ENCODE peak calls at places on chromosomes 4 and X, in four cellular contexts. R is cortex of kidney, X is NCI-H1092 treated with DMSO at 0.1 percent for 48 hours, S is GM04504. Z is an unnamed sample.

GRCh38 chrX:120308959-120309872 is 2.0 kb downstream of the TMEM255A start:
- DNase-seq in R (no peak), X (peak; percentile 89), S (no peak), Z (peak; percentile 28)

GRCh38 chr4:117637347-117637746 is 396.9 kb upstream of the NDST3 start:
- DNase-seq in R (no peak), X (no peak), S (no peak), Z (no peak)

GRCh38 chrX:4909245-4909830 is 1195.9 kb upstream of the PRKX start:
- DNase-seq in R (no peak), X (no peak), S (no peak), Z (no peak)

GRCh38 chr4:24973471-24974251 is 57.1 kb downstream of the LGI2 start:
- DNase-seq in R (no peak), X (peak; percentile 74), S (peak; percentile 17), Z (no peak)

GRCh38 chr4:76198411-76199237 is 15.0 kb downstream of the SCARB2 start:
- DNase-seq in R (no peak), X (peak; percentile 98), S (peak; percentile 65), Z (no peak)

GRCh38 chr4:156347412-156348075 is 393.9 kb upstream of the CTSO start:
- DNase-seq in R (no peak), X (no peak), S (no peak), Z (no peak)

GRCh38 chr4:78710536-78710935 is 65.6 kb upstream of the BMP2K start:
- DNase-seq in R (no peak), X (no peak), S (peak; percentile 32), Z (no peak)

GRCh38 chr4:138439143-138439581 is 197.0 kb upstream of the SLC7A11 start:
- DNase-seq in R (no peak), X (no peak), S (no peak), Z (no peak)

GRCh38 chr4:103719320-103720204 is at the start of gene TACR3:
- DNase-seq in R (no peak), X (no peak), S (no peak), Z (no peak)

Z was measured in central memory CD8-positive, alpha-beta T cell.